ENCODE peak calls at places on chromosomes 6 and 20, in nine cellular contexts. One of them, this sample, is unnamed.
A peak's percentile ranks its signal among the peaks of the same experiment; 100 is the strongest.

GRCh38 chr20:14355791-14356190 is 18.4 kb upstream of the FLRT3 start:
- DNase-seq in adipocyte: no peak
- DNase-seq in naive thymus-derived CD4-positive, alpha-beta T cell: no peak
- DNase-seq in hepatocyte: no peak
- DNase-seq in dorsolateral prefrontal cortex: no peak
- DNase-seq in GM12865: no peak
- DNase-seq in spleen: no peak
- DNase-seq in CD4-positive, CD25-positive, alpha-beta regulatory T cell: no peak
- DNase-seq in lower leg skin: no peak
- DNase-seq in this sample: no peak

GRCh38 chr6:123316733-123317323 is 319.9 kb downstream of the TRDN start:
- DNase-seq in lower leg skin: no peak
- DNase-seq in naive thymus-derived CD4-positive, alpha-beta T cell: no peak
- DNase-seq in hepatocyte: peak; percentile 28
- DNase-seq in adipocyte: peak; percentile 75
- DNase-seq in GM12865: peak; percentile 3
- DNase-seq in dorsolateral prefrontal cortex: no peak
- DNase-seq in CD4-positive, CD25-positive, alpha-beta regulatory T cell: no peak
- DNase-seq in spleen: no peak
- DNase-seq in this sample: no peak

GRCh38 chr6:42221546-42221945 is 3.9 kb upstream of the MRPS10 start:
- DNase-seq in hepatocyte: no peak
- DNase-seq in naive thymus-derived CD4-positive, alpha-beta T cell: no peak
- DNase-seq in CD4-positive, CD25-positive, alpha-beta regulatory T cell: no peak
- DNase-seq in dorsolateral prefrontal cortex: no peak
- DNase-seq in spleen: no peak
- DNase-seq in lower leg skin: no peak
- DNase-seq in adipocyte: no peak
- DNase-seq in GM12865: no peak
- DNase-seq in this sample: no peak

GRCh38 chr20:396619-397431 is 11.3 kb upstream of the RBCK1 start:
- DNase-seq in naive thymus-derived CD4-positive, alpha-beta T cell: no peak
- DNase-seq in spleen: peak; percentile 22
- DNase-seq in lower leg skin: no peak
- DNase-seq in GM12865: no peak
- DNase-seq in hepatocyte: no peak
- DNase-seq in adipocyte: no peak
- DNase-seq in dorsolateral prefrontal cortex: no peak
- DNase-seq in CD4-positive, CD25-positive, alpha-beta regulatory T cell: no peak
- DNase-seq in this sample: no peak

GRCh38 chr6:156779206-156780116 is 2.3 kb downstream of the ARID1B start:
- DNase-seq in dorsolateral prefrontal cortex: no peak
- DNase-seq in adipocyte: peak; percentile 69
- DNase-seq in naive thymus-derived CD4-positive, alpha-beta T cell: peak; percentile 57
- DNase-seq in lower leg skin: peak; percentile 91
- DNase-seq in GM12865: peak; percentile 65
- DNase-seq in spleen: peak; percentile 89
- DNase-seq in hepatocyte: peak; percentile 65
- DNase-seq in CD4-positive, CD25-positive, alpha-beta regulatory T cell: peak; percentile 37
- DNase-seq in this sample: peak; percentile 50

GRCh38 chr6:26300828-26301227 is 64.2 kb upstream of the BTN3A2 start:
- DNase-seq in dorsolateral prefrontal cortex: no peak
- DNase-seq in CD4-positive, CD25-positive, alpha-beta regulatory T cell: no peak
- DNase-seq in lower leg skin: no peak
- DNase-seq in hepatocyte: no peak
- DNase-seq in spleen: no peak
- DNase-seq in GM12865: no peak
- DNase-seq in adipocyte: no peak
- DNase-seq in naive thymus-derived CD4-positive, alpha-beta T cell: no peak
- DNase-seq in this sample: no peak

GRCh38 chr6:16345449-16346330 is 107.3 kb downstream of the GMPR start:
- DNase-seq in hepatocyte: peak; percentile 48
- DNase-seq in CD4-positive, CD25-positive, alpha-beta regulatory T cell: no peak
- DNase-seq in lower leg skin: no peak
- DNase-seq in naive thymus-derived CD4-positive, alpha-beta T cell: no peak
- DNase-seq in dorsolateral prefrontal cortex: no peak
- DNase-seq in adipocyte: peak; percentile 79
- DNase-seq in spleen: no peak
- DNase-seq in GM12865: no peak
- DNase-seq in this sample: no peak

GRCh38 chr6:122405417-122405816 is 6.0 kb downstream of the HSF2 start:
- DNase-seq in GM12865: no peak
- DNase-seq in naive thymus-derived CD4-positive, alpha-beta T cell: no peak
- DNase-seq in spleen: no peak
- DNase-seq in hepatocyte: no peak
- DNase-seq in CD4-positive, CD25-positive, alpha-beta regulatory T cell: no peak
- DNase-seq in dorsolateral prefrontal cortex: no peak
- DNase-seq in lower leg skin: no peak
- DNase-seq in adipocyte: no peak
- DNase-seq in this sample: no peak

GRCh38 chr20:63641146-63641791 is 12.0 kb downstream of the STMN3 start:
- DNase-seq in dorsolateral prefrontal cortex: no peak
- DNase-seq in spleen: peak; percentile 93
- DNase-seq in adipocyte: no peak
- DNase-seq in lower leg skin: peak; percentile 86
- DNase-seq in CD4-positive, CD25-positive, alpha-beta regulatory T cell: peak; percentile 51
- DNase-seq in GM12865: peak; percentile 74
- DNase-seq in hepatocyte: no peak
- DNase-seq in naive thymus-derived CD4-positive, alpha-beta T cell: peak; percentile 63
- DNase-seq in this sample: no peak

GRCh38 chr6:60754879-60755278 is 1531.1 kb downstream of the KHDRBS2 start:
- DNase-seq in spleen: no peak
- DNase-seq in lower leg skin: no peak
- DNase-seq in naive thymus-derived CD4-positive, alpha-beta T cell: no peak
- DNase-seq in dorsolateral prefrontal cortex: no peak
- DNase-seq in CD4-positive, CD25-positive, alpha-beta regulatory T cell: no peak
- DNase-seq in hepatocyte: no peak
- DNase-seq in adipocyte: no peak
- DNase-seq in GM12865: no peak
- DNase-seq in this sample: no peak

GRCh38 chr6:30571085-30572077 is at the start of gene ABCF1:
- DNase-seq in spleen: peak; percentile 100
- DNase-seq in dorsolateral prefrontal cortex: peak; percentile 99
- DNase-seq in lower leg skin: peak; percentile 100
- DNase-seq in GM12865: peak; percentile 99
- DNase-seq in hepatocyte: peak; percentile 100
- DNase-seq in CD4-positive, CD25-positive, alpha-beta regulatory T cell: peak; percentile 99
- DNase-seq in naive thymus-derived CD4-positive, alpha-beta T cell: peak; percentile 100
- DNase-seq in adipocyte: peak; percentile 99
- DNase-seq in this sample: peak; percentile 100

GRCh38 chr6:30570263-30570662 is 979 bp upstream of the ABCF1 start:
- DNase-seq in lower leg skin: no peak
- DNase-seq in dorsolateral prefrontal cortex: no peak
- DNase-seq in CD4-positive, CD25-positive, alpha-beta regulatory T cell: no peak
- DNase-seq in hepatocyte: no peak
- DNase-seq in adipocyte: no peak
- DNase-seq in naive thymus-derived CD4-positive, alpha-beta T cell: no peak
- DNase-seq in spleen: no peak
- DNase-seq in GM12865: no peak
- DNase-seq in this sample: no peak

GRCh38 chr6:30572078-30572605 is 900 bp downstream of the ABCF1 start:
- DNase-seq in lower leg skin: no peak
- DNase-seq in dorsolateral prefrontal cortex: no peak
- DNase-seq in hepatocyte: peak; percentile 26
- DNase-seq in adipocyte: no peak
- DNase-seq in CD4-positive, CD25-positive, alpha-beta regulatory T cell: no peak
- DNase-seq in spleen: no peak
- DNase-seq in naive thymus-derived CD4-positive, alpha-beta T cell: no peak
- DNase-seq in GM12865: no peak
- DNase-seq in this sample: no peak

GRCh38 chr6:30570760-30571084 is 520 bp upstream of the ABCF1 start:
- DNase-seq in GM12865: no peak
- DNase-seq in naive thymus-derived CD4-positive, alpha-beta T cell: no peak
- DNase-seq in adipocyte: no peak
- DNase-seq in dorsolateral prefrontal cortex: no peak
- DNase-seq in lower leg skin: no peak
- DNase-seq in CD4-positive, CD25-positive, alpha-beta regulatory T cell: no peak
- DNase-seq in hepatocyte: no peak
- DNase-seq in spleen: no peak
- DNase-seq in this sample: no peak

GRCh38 chr6:30573113-30573512 is 1.9 kb downstream of the ABCF1 start:
- DNase-seq in CD4-positive, CD25-positive, alpha-beta regulatory T cell: no peak
- DNase-seq in GM12865: no peak
- DNase-seq in spleen: no peak
- DNase-seq in lower leg skin: no peak
- DNase-seq in adipocyte: no peak
- DNase-seq in dorsolateral prefrontal cortex: no peak
- DNase-seq in hepatocyte: peak; percentile 23
- DNase-seq in naive thymus-derived CD4-positive, alpha-beta T cell: no peak
- DNase-seq in this sample: no peak
- H3K4me3 ChIP-seq in CD4-positive, CD25-positive, alpha-beta regulatory T cell: peak overlapping the region; percentile 94
- H3K4me3 ChIP-seq in GM12865: no peak overlapping the region
- H3K4me3 ChIP-seq in spleen: no peak overlapping the region
- H3K4me3 ChIP-seq in lower leg skin: no peak overlapping the region
- H3K4me3 ChIP-seq in adipocyte: peak overlapping the region; percentile 94
- H3K4me3 ChIP-seq in dorsolateral prefrontal cortex: no peak overlapping the region
- H3K4me3 ChIP-seq in hepatocyte: no peak overlapping the region
- H3K4me3 ChIP-seq in naive thymus-derived CD4-positive, alpha-beta T cell: no peak overlapping the region
- H3K4me3 ChIP-seq in this sample: no peak overlapping the region

DNA sequence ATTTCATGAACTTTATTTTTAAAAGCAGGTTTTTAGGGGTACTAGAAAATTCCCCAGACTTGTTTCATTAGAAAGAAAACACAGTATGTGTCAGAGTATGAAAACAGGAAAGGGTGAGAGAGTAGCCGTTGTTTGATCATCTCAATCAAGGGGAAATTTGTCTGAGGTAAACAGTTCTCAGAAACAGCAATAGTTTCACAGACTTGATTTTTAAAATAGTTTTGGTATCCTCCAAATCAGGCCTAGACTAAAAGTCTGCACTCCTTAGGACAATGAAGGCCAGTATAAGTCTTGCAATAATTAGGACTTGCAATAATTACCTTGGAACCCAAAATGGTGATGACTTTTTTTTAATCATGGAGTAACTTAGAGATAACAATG is 176.6 kb upstream of the TAB2 start:
- DNase-seq in spleen: no peak
- DNase-seq in dorsolateral prefrontal cortex: no peak
- DNase-seq in GM12865: peak; percentile 73
- DNase-seq in naive thymus-derived CD4-positive, alpha-beta T cell: peak; percentile 57
- DNase-seq in lower leg skin: no peak
- DNase-seq in hepatocyte: no peak
- DNase-seq in CD4-positive, CD25-positive, alpha-beta regulatory T cell: no peak
- DNase-seq in adipocyte: no peak
- DNase-seq in this sample: no peak
- H3K4me3 ChIP-seq in spleen: no peak overlapping the region
- H3K4me3 ChIP-seq in dorsolateral prefrontal cortex: no peak overlapping the region
- H3K4me3 ChIP-seq in GM12865: peak overlapping the region; percentile 48
- H3K4me3 ChIP-seq in naive thymus-derived CD4-positive, alpha-beta T cell: peak overlapping the region; percentile 14
- H3K4me3 ChIP-seq in lower leg skin: no peak overlapping the region
- H3K4me3 ChIP-seq in hepatocyte: no peak overlapping the region
- H3K4me3 ChIP-seq in CD4-positive, CD25-positive, alpha-beta regulatory T cell: peak overlapping the region; percentile 72
- H3K4me3 ChIP-seq in adipocyte: no peak overlapping the region
- H3K4me3 ChIP-seq in this sample: no peak overlapping the region

GRCh38 chr20:2692886-2693285 is 306 bp downstream of the EBF4 start:
- DNase-seq in naive thymus-derived CD4-positive, alpha-beta T cell: peak; percentile 36
- DNase-seq in hepatocyte: no peak
- DNase-seq in GM12865: no peak
- DNase-seq in lower leg skin: peak; percentile 49
- DNase-seq in spleen: peak; percentile 72
- DNase-seq in dorsolateral prefrontal cortex: no peak
- DNase-seq in CD4-positive, CD25-positive, alpha-beta regulatory T cell: no peak
- DNase-seq in adipocyte: peak; percentile 56
- DNase-seq in this sample: no peak

GRCh38 chr20:2695206-2695983 is 2.8 kb downstream of the EBF4 start:
- DNase-seq in hepatocyte: no peak
- DNase-seq in naive thymus-derived CD4-positive, alpha-beta T cell: no peak
- DNase-seq in adipocyte: no peak
- DNase-seq in CD4-positive, CD25-positive, alpha-beta regulatory T cell: no peak
- DNase-seq in spleen: peak; percentile 53
- DNase-seq in dorsolateral prefrontal cortex: no peak
- DNase-seq in GM12865: no peak
- DNase-seq in lower leg skin: peak; percentile 62
- DNase-seq in this sample: no peak

GRCh38 chr20:2693286-2693995 is 861 bp downstream of the EBF4 start:
- DNase-seq in spleen: no peak
- DNase-seq in CD4-positive, CD25-positive, alpha-beta regulatory T cell: peak; percentile 50
- DNase-seq in adipocyte: peak; percentile 69
- DNase-seq in lower leg skin: peak; percentile 85
- DNase-seq in dorsolateral prefrontal cortex: no peak
- DNase-seq in hepatocyte: peak; percentile 69
- DNase-seq in GM12865: no peak
- DNase-seq in naive thymus-derived CD4-positive, alpha-beta T cell: peak; percentile 38
- DNase-seq in this sample: peak; percentile 90

GRCh38 chr20:2694519-2694918 is 1.9 kb downstream of the EBF4 start:
- DNase-seq in spleen: peak; percentile 67
- DNase-seq in lower leg skin: peak; percentile 45
- DNase-seq in CD4-positive, CD25-positive, alpha-beta regulatory T cell: no peak
- DNase-seq in adipocyte: no peak
- DNase-seq in hepatocyte: no peak
- DNase-seq in dorsolateral prefrontal cortex: no peak
- DNase-seq in naive thymus-derived CD4-positive, alpha-beta T cell: no peak
- DNase-seq in GM12865: no peak
- DNase-seq in this sample: no peak

GRCh38 chr20:2693996-2694471 is 1.5 kb downstream of the EBF4 start:
- DNase-seq in spleen: peak; percentile 47
- DNase-seq in adipocyte: no peak
- DNase-seq in dorsolateral prefrontal cortex: no peak
- DNase-seq in naive thymus-derived CD4-positive, alpha-beta T cell: no peak
- DNase-seq in GM12865: no peak
- DNase-seq in lower leg skin: peak; percentile 78
- DNase-seq in hepatocyte: no peak
- DNase-seq in CD4-positive, CD25-positive, alpha-beta regulatory T cell: no peak
- DNase-seq in this sample: no peak
- H3K4me3 ChIP-seq in spleen: peak overlapping the region; percentile 51
- H3K4me3 ChIP-seq in adipocyte: no peak overlapping the region
- H3K4me3 ChIP-seq in dorsolateral prefrontal cortex: peak overlapping the region; percentile 64
- H3K4me3 ChIP-seq in naive thymus-derived CD4-positive, alpha-beta T cell: no peak overlapping the region
- H3K4me3 ChIP-seq in GM12865: no peak overlapping the region
- H3K4me3 ChIP-seq in lower leg skin: no peak overlapping the region
- H3K4me3 ChIP-seq in hepatocyte: no peak overlapping the region
- H3K4me3 ChIP-seq in CD4-positive, CD25-positive, alpha-beta regulatory T cell: no peak overlapping the region
- H3K4me3 ChIP-seq in this sample: peak overlapping the region; percentile 63

GRCh38 chr6:139370047-139370706 is 4.3 kb downstream of the CITED2 start:
- DNase-seq in adipocyte: peak; percentile 76
- DNase-seq in CD4-positive, CD25-positive, alpha-beta regulatory T cell: no peak
- DNase-seq in hepatocyte: peak; percentile 62
- DNase-seq in naive thymus-derived CD4-positive, alpha-beta T cell: no peak
- DNase-seq in GM12865: peak; percentile 21
- DNase-seq in dorsolateral prefrontal cortex: no peak
- DNase-seq in lower leg skin: no peak
- DNase-seq in spleen: no peak
- DNase-seq in this sample: peak; percentile 35
- H3K4me3 ChIP-seq in adipocyte: peak overlapping the region; percentile 91
- H3K4me3 ChIP-seq in CD4-positive, CD25-positive, alpha-beta regulatory T cell: peak overlapping the region; percentile 43
- H3K4me3 ChIP-seq in hepatocyte: no peak overlapping the region
- H3K4me3 ChIP-seq in naive thymus-derived CD4-positive, alpha-beta T cell: peak overlapping the region; percentile 3
- H3K4me3 ChIP-seq in GM12865: no peak overlapping the region
- H3K4me3 ChIP-seq in dorsolateral prefrontal cortex: peak overlapping the region; percentile 84
- H3K4me3 ChIP-seq in lower leg skin: no peak overlapping the region
- H3K4me3 ChIP-seq in spleen: peak overlapping the region; percentile 79
- H3K4me3 ChIP-seq in this sample: peak overlapping the region; percentile 87

GRCh38 chr6:1603708-1604346 is 5.9 kb upstream of the FOXC1 start:
- DNase-seq in spleen: peak; percentile 43
- DNase-seq in CD4-positive, CD25-positive, alpha-beta regulatory T cell: no peak
- DNase-seq in naive thymus-derived CD4-positive, alpha-beta T cell: no peak
- DNase-seq in lower leg skin: no peak
- DNase-seq in GM12865: no peak
- DNase-seq in dorsolateral prefrontal cortex: no peak
- DNase-seq in hepatocyte: no peak
- DNase-seq in adipocyte: no peak
- DNase-seq in this sample: no peak
- H3K4me3 ChIP-seq in spleen: peak overlapping the region; percentile 48
- H3K4me3 ChIP-seq in CD4-positive, CD25-positive, alpha-beta regulatory T cell: no peak overlapping the region
- H3K4me3 ChIP-seq in naive thymus-derived CD4-positive, alpha-beta T cell: no peak overlapping the region
- H3K4me3 ChIP-seq in lower leg skin: no peak overlapping the region
- H3K4me3 ChIP-seq in GM12865: no peak overlapping the region
- H3K4me3 ChIP-seq in dorsolateral prefrontal cortex: peak overlapping the region; percentile 58
- H3K4me3 ChIP-seq in hepatocyte: peak overlapping the region; percentile 26
- H3K4me3 ChIP-seq in adipocyte: peak overlapping the region; percentile 62
- H3K4me3 ChIP-seq in this sample: peak overlapping the region; percentile 33

This sample was measured in upper lobe of left lung.